ENCODE peak calls at places on chromosome 7, in seven cellular contexts. G is KBM-7; O is posterior vena cava; M is AG10803; H is upper lobe of right lung; J is activated CD4-positive, CD25-positive, alpha-beta regulatory T cell; S is NCI-H69. C is an unnamed sample.

GRCh38 chr7:95693551-95694333 is 78.6 kb upstream of the DYNC1I1 start:
- DNase-seq in S (peak; percentile 30), O (no peak), M (peak; percentile 38), H (no peak), J (no peak), G (no peak), C (no peak)

GRCh38 chr7:14850039-14850438 is 52.5 kb downstream of the DGKB start:
- DNase-seq in J (no peak), O (no peak), S (no peak), M (no peak), H (no peak), G (peak; percentile 2), C (no peak)

GRCh38 chr7:74164985-74165456 is 9.1 kb upstream of the EIF4H start:
- DNase-seq in M (no peak), S (peak; percentile 20), J (no peak), G (peak; percentile 60), H (no peak), O (no peak), C (no peak)

GRCh38 chr7:136857573-136857972 is 10.9 kb upstream of the CHRM2 start:
- DNase-seq in G (peak; percentile 65), J (no peak), S (no peak), M (peak; percentile 11), O (no peak), H (no peak), C (no peak)

GRCh38 chr7:5077740-5078139 is 32.1 kb downstream of the RBAK start:
- DNase-seq in O (no peak), G (peak; percentile 43), H (no peak), M (no peak), J (no peak), S (peak; percentile 92), C (no peak)

GRCh38 chr7:64687249-64687648 is 21.3 kb downstream of the ZNF107 start:
- DNase-seq in G (no peak), O (no peak), M (no peak), J (no peak), S (peak; percentile 77), H (no peak), C (no peak)

GRCh38 chr7:152571031-152571430 is 104.9 kb downstream of the XRCC2 start:
- DNase-seq in J (no peak), H (peak; percentile 40), G (no peak), O (peak; percentile 72), M (no peak), S (peak; percentile 92), C (no peak)

GRCh38 chr7:27973625-27974024 is 207.0 kb downstream of the JAZF1 start:
- DNase-seq in O (no peak), M (no peak), J (no peak), H (no peak), S (no peak), G (no peak), C (no peak)

GRCh38 chr7:70935311-70935710 is 196.6 kb upstream of the GALNT17 start:
- DNase-seq in G (no peak), J (no peak), H (no peak), O (no peak), M (no peak), S (no peak), C (no peak)

GRCh38 chr7:142303650-142304049 is 45.8 kb upstream of the PRSS58 start:
- DNase-seq in M (no peak), H (no peak), J (no peak), G (peak; percentile 18), O (no peak), S (peak; percentile 45), C (no peak)

GRCh38 chr7:12637819-12638592 is 49.4 kb upstream of the ARL4A start:
- DNase-seq in M (no peak), H (no peak), G (peak; percentile 66), S (peak; percentile 71), J (no peak), O (no peak), C (no peak)

C was measured in mesothelial cell of epicardium.